ENCODE peak calls at places on chromosomes 13 and 19, in five cellular contexts. R is CD8-positive, alpha-beta T cell; J is mesothelial cell of epicardium; T is stimulated activated CD8-positive, alpha-beta memory T cell treated with anti-CD3 and anti-CD28 coated beads, Interleukin-12 subunit alpha, Interleukin-12 subunit beta, amount 100 ng/mL, for 1 hour; B is nucleus accumbens. F is an unnamed sample.

GRCh38 chr19:7168941-7169340 is 99.4 kb downstream of the ZNF557 start:
- DNase-seq in R (no peak), J (no peak), T (no peak), B (no peak), F (no peak)

GRCh38 chr13:28099396-28100148 is 804 bp downstream of the FLT3 start:
- DNase-seq in R (no peak), J (no peak), T (no peak), B (no peak), F (no peak)

GRCh38 chr19:27815985-27816384 is 1397.0 kb downstream of the UQCRFS1 start:
- DNase-seq in R (no peak), J (no peak), T (no peak), B (no peak), F (no peak)

GRCh38 chr13:32504876-32505275 is 33.7 kb downstream of the N4BP2L2 start:
- DNase-seq in R (no peak), J (no peak), T (no peak), B (no peak), F (no peak)

GRCh38 chr13:74082741-74083160 is 51.5 kb downstream of the KLF12 start:
- DNase-seq in R (no peak), J (no peak), T (no peak), B (no peak), F (no peak)

GRCh38 chr19:41133260-41133659 is 19.0 kb downstream of the CYP2F1 start:
- DNase-seq in R (no peak), J (no peak), T (no peak), B (no peak), F (no peak)

GRCh38 chr13:49625392-49626137 is 2.7 kb upstream of the ARL11 start:
- DNase-seq in R (no peak), J (no peak), T (no peak), B (no peak), F (no peak)

GRCh38 chr19:5186293-5187050 is 154.1 kb downstream of the PTPRS start:
- DNase-seq in R (no peak), J (no peak), T (no peak), B (no peak), F (peak)

GRCh38 chr19:13838943-13839192 is 38.1 kb upstream of the NANOS3 start:
- DNase-seq in R (peak), J (no peak), T (no peak), B (peak), F (peak)

GRCh38 chr13:77528834-77529500 is 6.5 kb upstream of the SCEL start:
- DNase-seq in R (no peak), J (no peak), T (no peak), B (no peak), F (no peak)

GRCh38 chr13:20492641-20493040 is 33.0 kb downstream of the CRYL1 start:
- DNase-seq in R (peak), J (no peak), T (no peak), B (no peak), F (peak)

GRCh38 chr13:29362849-29363604 is 232.5 kb downstream of the SLC7A1 start:
- DNase-seq in R (peak), J (peak), T (peak), B (peak), F (peak)

GRCh38 chr13:83221813-83222241 is 660.4 kb downstream of the SLITRK1 start:
- DNase-seq in R (no peak), J (no peak), T (no peak), B (no peak), F (peak)

GRCh38 chr19:1156305-1156801 is 17.7 kb downstream of the SBNO2 start:
- DNase-seq in R (no peak), J (no peak), T (no peak), B (no peak), F (peak)

GRCh38 chr13:66853559-66853958 is 376.6 kb downstream of the PCDH9 start:
- DNase-seq in R (no peak), J (no peak), T (no peak), B (no peak), F (no peak)

GRCh38 chr13:77262198-77262597 is 64.7 kb downstream of the MYCBP2 start:
- DNase-seq in R (no peak), J (no peak), T (no peak), B (no peak), F (no peak)

GRCh38 chr19:27716922-27717321 is 1496.0 kb downstream of the UQCRFS1 start:
- DNase-seq in R (no peak), J (no peak), T (no peak), B (no peak), F (no peak)

GRCh38 chr19:47362321-47362720 is 13.2 kb downstream of the DHX34 start:
- DNase-seq in R (no peak), J (no peak), T (no peak), B (no peak), F (no peak)

GRCh38 chr13:53204598-53204997 is 176.0 kb downstream of the OLFM4 start:
- DNase-seq in R (no peak), J (no peak), T (no peak), B (no peak), F (no peak)

GRCh38 chr19:5915782-5916165 is 1.7 kb downstream of the CAPS start:
- DNase-seq in R (no peak), J (no peak), T (no peak), B (no peak), F (no peak)

GRCh38 chr19:8336072-8336569 is 6.9 kb downstream of the KANK3 start:
- DNase-seq in R (no peak), J (no peak), T (no peak), B (no peak), F (no peak)

GRCh38 chr13:70666883-70667282 is 558.6 kb upstream of the KLHL1 start:
- DNase-seq in R (no peak), J (no peak), T (no peak), B (no peak), F (no peak)

GRCh38 chr19:16608290-16608704 is 19.7 kb downstream of the MED26 start:
- DNase-seq in R (no peak), J (no peak), T (no peak), B (no peak), F (peak)

GRCh38 chr13:30004204-30004603 is 153.8 kb upstream of the UBL3 start:
- DNase-seq in R (no peak), J (no peak), T (no peak), B (no peak), F (peak)

GRCh38 chr19:1429750-1430149 is 8.4 kb upstream of the RPS15 start:
- DNase-seq in R (no peak), J (no peak), T (no peak), B (no peak), F (no peak)

GRCh38 chr19:2345076-2345475 is 15.0 kb upstream of the TMPRSS9 start:
- DNase-seq in R (no peak), J (no peak), T (no peak), B (no peak), F (no peak)

GRCh38 chr19:6947745-6948144 is 60.4 kb downstream of the ADGRE1 start:
- DNase-seq in R (no peak), J (no peak), T (no peak), B (no peak), F (peak)

GRCh38 chr19:52635786-52636570 is 2.2 kb downstream of the ZNF83 start:
- DNase-seq in R (no peak), J (no peak), T (no peak), B (no peak), F (no peak)

GRCh38 chr19:52734340-52734892 is 428 bp downstream of the ZNF611 start:
- DNase-seq in R (no peak), J (no peak), T (no peak), B (peak), F (peak)

GRCh38 chr19:4066176-4066606 is 508 bp downstream of the ZBTB7A start:
- DNase-seq in R (peak), J (peak), T (no peak), B (no peak), F (no peak)

GRCh38 chr13:28650284-28650683 is 8.6 kb upstream of the POMP start:
- DNase-seq in R (no peak), J (no peak), T (no peak), B (no peak), F (no peak)

GRCh38 chr19:48290341-48290922 is 20.6 kb downstream of the ZNF114 start:
- DNase-seq in R (no peak), J (no peak), T (no peak), B (no peak), F (peak)

GRCh38 chr13:107867701-107868661 is 347.4 kb downstream of the LIG4 start:
- DNase-seq in R (no peak), J (peak), T (no peak), B (peak), F (peak)

GRCh38 chr19:17522988-17523872 is 11.8 kb downstream of the PGLS start:
- DNase-seq in R (peak), J (no peak), T (peak), B (peak), F (no peak)